ENCODE peak calls at places on chromosomes 16 and 17, in ten cellular contexts. A, J, U, N, T, F, K, Y, Z and Q are unnamed samples.
A peak's percentile ranks its signal among the peaks of the same experiment; 100 is the strongest.

GRCh38 chr16:27230562-27230991 is 27.3 kb downstream of the KDM8 start:
- DNase-seq in Y (no peak), K (peak; percentile 89), U (no peak), N (peak; percentile 87), A (no peak), F (no peak), J (no peak), Z (no peak), T (peak; percentile 44), Q (no peak)

GRCh38 chr17:4040784-4041183 is 76.5 kb upstream of the ATP2A3 start:
- DNase-seq in Y (no peak), T (no peak), A (no peak), F (no peak), K (no peak), J (no peak), N (no peak), U (no peak), Z (no peak), Q (no peak)

GRCh38 chr16:89044394-89045180 is 49.1 kb upstream of the ACSF3 start:
- DNase-seq in Y (no peak), J (no peak), A (no peak), F (no peak), Z (no peak), K (no peak), N (no peak), U (no peak), T (peak; percentile 22), Q (no peak)

GRCh38 chr16:66388350-66389139 is 22.1 kb downstream of the CDH5 start:
- DNase-seq in Z (no peak), A (no peak), U (no peak), T (no peak), F (no peak), N (no peak), K (no peak), Y (no peak), J (no peak), Q (no peak)

GRCh38 chr16:72860726-72861562 is 187.0 kb downstream of the ZFHX3 start:
- DNase-seq in Y (no peak), T (no peak), K (no peak), F (no peak), A (no peak), Z (no peak), J (no peak), U (no peak), N (no peak), Q (no peak)

GRCh38 chr16:7364054-7364407 is 31.4 kb downstream of the RBFOX1 start:
- DNase-seq in J (no peak), T (no peak), A (no peak), N (no peak), K (no peak), Y (no peak), F (no peak), U (no peak), Z (no peak), Q (no peak)

GRCh38 chr16:11012841-11013240 is 68.5 kb downstream of the CLEC16A start:
- DNase-seq in K (no peak), N (no peak), Z (no peak), J (no peak), Y (no peak), F (no peak), U (no peak), A (no peak), T (no peak), Q (no peak)

GRCh38 chr17:66964930-66965800 is 658 bp downstream of the CACNG4 start:
- DNase-seq in K (peak; percentile 51), Z (no peak), F (no peak), U (peak; percentile 68), N (no peak), Y (peak; percentile 74), J (no peak), A (no peak), T (peak; percentile 37), Q (no peak)

GRCh38 chr16:66569827-66570405 is 3.7 kb downstream of the CMTM1 start:
- DNase-seq in K (no peak), A (no peak), Z (peak; percentile 84), J (no peak), F (peak; percentile 72), N (no peak), Y (no peak), U (no peak), T (no peak), Q (no peak)

GRCh38 chr16:8756755-8757154 is 40.7 kb downstream of the TMEM186 start:
- DNase-seq in T (no peak), A (no peak), N (no peak), F (no peak), Y (no peak), J (no peak), U (no peak), Z (no peak), K (no peak), Q (no peak)

GRCh38 chr16:60651351-60651750 is 1384.9 kb downstream of the CDH8 start:
- DNase-seq in A (no peak), K (no peak), Z (no peak), N (no peak), J (no peak), Y (no peak), U (no peak), T (no peak), F (no peak), Q (no peak)

GRCh38 chr17:57949649-57950048 is 5.6 kb downstream of the CUEDC1 start:
- DNase-seq in Y (no peak), J (no peak), K (no peak), Z (peak; percentile 60), A (no peak), U (no peak), N (no peak), T (peak; percentile 55), F (no peak), Q (no peak)

GRCh38 chr16:23286131-23286532 is 16.0 kb upstream of the SCNN1B start:
- DNase-seq in U (no peak), K (no peak), J (no peak), Z (peak; percentile 15), N (no peak), T (no peak), A (no peak), F (peak; percentile 78), Y (no peak), Q (no peak)

GRCh38 chr17:36777118-36777517 is 160.2 kb upstream of the LHX1 start:
- DNase-seq in Y (no peak), F (peak; percentile 5), A (peak; percentile 2), Z (peak; percentile 5), U (no peak), T (no peak), K (no peak), J (no peak), N (no peak), Q (no peak)

GRCh38 chr17:77160032-77160876 is 19.5 kb downstream of the SEC14L1 start:
- DNase-seq in A (no peak), K (no peak), J (no peak), Y (no peak), F (no peak), Z (peak; percentile 39), N (no peak), T (no peak), U (no peak), Q (peak; percentile 43)

GRCh38 chr16:55502801-55503366 is 6.0 kb upstream of the LPCAT2 start:
- DNase-seq in N (no peak), U (peak; percentile 98), K (no peak), T (peak; percentile 92), J (peak; percentile 91), Y (no peak), A (peak; percentile 91), F (peak; percentile 94), Z (peak; percentile 98), Q (peak; percentile 98)

GRCh38 chr17:230371-230770 is 48.9 kb upstream of the DOC2B start:
- DNase-seq in Z (no peak), U (no peak), Y (no peak), N (no peak), T (no peak), A (no peak), F (no peak), K (no peak), J (no peak), Q (no peak)

GRCh38 chr16:52993179-52993578 is 59.5 kb downstream of the CHD9NB start:
- DNase-seq in A (no peak), K (no peak), Y (no peak), J (no peak), Z (no peak), U (no peak), F (no peak), N (no peak), T (no peak), Q (no peak)

GRCh38 chr16:66189951-66190350 is 176.5 kb upstream of the CDH5 start:
- DNase-seq in A (peak; percentile 96), K (no peak), Z (peak; percentile 98), N (no peak), J (no peak), T (no peak), F (peak; percentile 97), Y (no peak), U (no peak), Q (peak; percentile 11)

GRCh38 chr17:73025041-73025440 is 67.4 kb downstream of the SLC39A11 start:
- DNase-seq in A (no peak), F (no peak), J (no peak), Z (no peak), K (no peak), N (no peak), U (no peak), Y (no peak), T (no peak), Q (no peak)

GRCh38 chr17:46947236-46947635 is 24.3 kb downstream of the GOSR2 start:
- DNase-seq in N (no peak), Y (no peak), U (no peak), Z (no peak), J (no peak), A (no peak), T (no peak), F (no peak), K (no peak), Q (no peak)

GRCh38 chr16:4182581-4183257 is 59.2 kb downstream of the SRL start:
- DNase-seq in T (no peak), K (no peak), F (peak; percentile 77), Z (no peak), A (no peak), J (no peak), N (peak; percentile 74), U (no peak), Y (no peak), Q (peak; percentile 22)

GRCh38 chr17:15945493-15946209 is 721 bp downstream of the ADORA2B start:
- DNase-seq in Y (no peak), U (no peak), Z (peak; percentile 37), N (no peak), F (no peak), K (peak; percentile 40), A (no peak), T (peak; percentile 37), J (no peak), Q (no peak)

GRCh38 chr16:69417537-69418199 is 6.8 kb upstream of the CYB5B start:
- DNase-seq in J (no peak), N (no peak), U (no peak), Y (no peak), Z (peak; percentile 55), A (no peak), F (no peak), K (no peak), T (no peak), Q (peak; percentile 64)

GRCh38 chr16:14309001-14309886 is 238.1 kb downstream of the MRTFB start:
- DNase-seq in U (no peak), T (no peak), F (no peak), N (no peak), J (no peak), A (no peak), Y (no peak), Z (no peak), K (peak; percentile 66), Q (no peak)

GRCh38 chr17:50146927-50147640 is 3.4 kb downstream of the PPP1R9B start:
- DNase-seq in Z (no peak), F (no peak), J (no peak), K (no peak), U (no peak), Y (no peak), N (no peak), A (no peak), T (peak; percentile 67), Q (no peak)

GRCh38 chr16:71648162-71648561 is 22.2 kb downstream of the MARVELD3 start:
- DNase-seq in K (no peak), N (no peak), Z (no peak), U (no peak), J (no peak), F (no peak), Y (no peak), T (no peak), A (no peak), Q (no peak)

GRCh38 chr17:15510361-15510760 is 42.9 kb upstream of the CDRT4 start:
- DNase-seq in U (no peak), N (no peak), K (no peak), A (peak; percentile 20), Y (no peak), Z (peak; percentile 67), F (peak; percentile 74), T (no peak), J (no peak), Q (no peak)